ENCODE peak calls at places on chromosomes 6 and 20, in five cellular contexts. A is epithelial cell of proximal tubule, E is choroid plexus epithelial cell, Y is ovary, W is COR-L47. T is an unnamed sample.
A peak's percentile ranks its signal among the peaks of the same experiment; 100 is the strongest.

GRCh38 chr20:36017034-36017951 is 48.9 kb downstream of the CNBD2 start:
- DNase-seq in A (peak; percentile 88), E (peak; percentile 85), Y (peak; percentile 68), W (no peak), T (peak; percentile 72)

GRCh38 chr6:107707346-107708270 is 116.5 kb downstream of the SCML4 start:
- DNase-seq in A (no peak), E (no peak), Y (no peak), W (no peak), T (no peak)

GRCh38 chr6:74137910-74138309 is 441.9 kb downstream of the CD109 start:
- DNase-seq in A (peak; percentile 30), E (peak; percentile 87), Y (no peak), W (no peak), T (peak; percentile 42)

GRCh38 chr20:63094767-63095499 is 88.2 kb upstream of the BHLHE23 start:
- DNase-seq in A (no peak), E (no peak), Y (peak; percentile 16), W (no peak), T (no peak)

GRCh38 chr6:83696674-83697073 is 12.2 kb downstream of the SNAP91 start:
- DNase-seq in A (peak; percentile 16), E (peak; percentile 2), Y (no peak), W (no peak), T (no peak)

GRCh38 chr20:43969069-43969468 is 54.4 kb downstream of the TOX2 start:
- DNase-seq in A (no peak), E (no peak), Y (no peak), W (no peak), T (no peak)

GRCh38 chr6:10393544-10394225 is 21.2 kb downstream of the TFAP2A start:
- DNase-seq in A (no peak), E (no peak), Y (no peak), W (peak; percentile 74), T (no peak)

GRCh38 chr6:139623382-139623781 is 248.9 kb upstream of the CITED2 start:
- DNase-seq in A (no peak), E (peak; percentile 53), Y (no peak), W (no peak), T (no peak)

GRCh38 chr6:16511048-16511660 is 250.1 kb downstream of the ATXN1 start:
- DNase-seq in A (no peak), E (peak; percentile 66), Y (no peak), W (peak; percentile 51), T (no peak)

GRCh38 chr6:168274046-168274952 is 45.3 kb downstream of the DACT2 start:
- DNase-seq in A (peak; percentile 37), E (no peak), Y (no peak), W (no peak), T (peak; percentile 62)